ENCODE peak calls at places on chromosomes 11 and 22, in four cellular contexts. U is AG10803, Y is transverse colon, W is heart right ventricle. C is an unnamed sample.
A peak's percentile ranks its signal among the peaks of the same experiment; 100 is the strongest.

GRCh38 chr11:304915-305833 is 2.4 kb upstream of the IFITM2 start:
- DNase-seq in U (peak; percentile 83), Y (peak; percentile 75), W (peak; percentile 79), C (peak; percentile 86)

GRCh38 chr11:8777907-8778767 is 95.5 kb downstream of the RPL27A start:
- DNase-seq in U (peak; percentile 80), Y (peak; percentile 33), W (peak; percentile 71), C (peak; percentile 29)

GRCh38 chr11:121580154-121580553 is 127.4 kb upstream of the SORL1-AS1 start:
- DNase-seq in U (no peak), Y (no peak), W (no peak), C (no peak)

GRCh38 chr22:20354238-20354975 is 34.5 kb upstream of the DGCR6L start:
- DNase-seq in U (no peak), Y (no peak), W (no peak), C (no peak)

GRCh38 chr11:83449338-83449913 is 163.3 kb upstream of the CCDC90B start:
- DNase-seq in U (no peak), Y (no peak), W (no peak), C (no peak)

GRCh38 chr11:85779956-85780640 is 30.8 kb downstream of the SYTL2 start:
- DNase-seq in U (peak; percentile 38), Y (no peak), W (no peak), C (no peak)

GRCh38 chr11:96303067-96303466 is 39.9 kb downstream of the MAML2 start:
- DNase-seq in U (peak; percentile 64), Y (no peak), W (no peak), C (peak; percentile 88)

GRCh38 chr22:36807627-36808026 is 9.2 kb downstream of the PVALB start:
- DNase-seq in U (no peak), Y (no peak), W (no peak), C (no peak)

GRCh38 chr11:132942611-132943324 is 589.5 kb downstream of the OPCML start:
- DNase-seq in U (no peak), Y (no peak), W (no peak), C (no peak)

GRCh38 chr11:31199403-31199802 is 170.1 kb downstream of the DCDC1 start:
- DNase-seq in U (no peak), Y (no peak), W (no peak), C (no peak)

GRCh38 chr11:96102664-96103068 is 178.8 kb upstream of the MTMR2 start:
- DNase-seq in U (peak; percentile 89), Y (no peak), W (no peak), C (peak; percentile 70)

GRCh38 chr11:102639656-102640055 is 14.5 kb upstream of the MMP20 start:
- DNase-seq in U (no peak), Y (no peak), W (no peak), C (no peak)

GRCh38 chr11:115208808-115209259 is 295.4 kb downstream of the CADM1 start:
- DNase-seq in U (no peak), Y (no peak), W (no peak), C (no peak)

GRCh38 chr11:120333801-120334200 is 2.4 kb upstream of the ARHGEF12 start:
- DNase-seq in U (no peak), Y (no peak), W (no peak), C (no peak)

GRCh38 chr11:85893378-85893777 is 38.2 kb downstream of the CCDC83 start:
- DNase-seq in U (no peak), Y (no peak), W (no peak), C (no peak)

GRCh38 chr11:86869966-86870570 is 69.7 kb downstream of the PRSS23 start:
- DNase-seq in U (peak; percentile 59), Y (peak; percentile 44), W (peak; percentile 77), C (peak; percentile 78)

GRCh38 chr22:17117890-17118289 is 3.3 kb downstream of the TMEM121B start:
- DNase-seq in U (no peak), Y (no peak), W (no peak), C (no peak)

GRCh38 chr22:27748355-27749168 is 53.0 kb downstream of the MN1 start:
- DNase-seq in U (peak; percentile 87), Y (no peak), W (no peak), C (peak; percentile 66)

GRCh38 chr11:122814401-122814800 is 23.9 kb upstream of the CRTAM start:
- DNase-seq in U (no peak), Y (peak; percentile 12), W (no peak), C (no peak)

GRCh38 chr11:129790131-129790530 is 25.5 kb upstream of the TMEM45B start:
- DNase-seq in U (peak; percentile 3), Y (no peak), W (no peak), C (no peak)

GRCh38 chr11:2741377-2742131 is 41.8 kb upstream of the KCNQ1OT1 start:
- DNase-seq in U (peak; percentile 61), Y (no peak), W (no peak), C (peak; percentile 79)

GRCh38 chr11:83363280-83363679 is 77.1 kb upstream of the CCDC90B start:
- DNase-seq in U (no peak), Y (no peak), W (no peak), C (no peak)

GRCh38 chr22:40258463-40259046 is 80.8 kb downstream of the TNRC6B start:
- DNase-seq in U (no peak), Y (no peak), W (no peak), C (peak; percentile 35)

GRCh38 chr11:47948137-47948536 is 32.2 kb upstream of the PTPRJ start:
- DNase-seq in U (no peak), Y (no peak), W (no peak), C (peak; percentile 50)

DNA sequence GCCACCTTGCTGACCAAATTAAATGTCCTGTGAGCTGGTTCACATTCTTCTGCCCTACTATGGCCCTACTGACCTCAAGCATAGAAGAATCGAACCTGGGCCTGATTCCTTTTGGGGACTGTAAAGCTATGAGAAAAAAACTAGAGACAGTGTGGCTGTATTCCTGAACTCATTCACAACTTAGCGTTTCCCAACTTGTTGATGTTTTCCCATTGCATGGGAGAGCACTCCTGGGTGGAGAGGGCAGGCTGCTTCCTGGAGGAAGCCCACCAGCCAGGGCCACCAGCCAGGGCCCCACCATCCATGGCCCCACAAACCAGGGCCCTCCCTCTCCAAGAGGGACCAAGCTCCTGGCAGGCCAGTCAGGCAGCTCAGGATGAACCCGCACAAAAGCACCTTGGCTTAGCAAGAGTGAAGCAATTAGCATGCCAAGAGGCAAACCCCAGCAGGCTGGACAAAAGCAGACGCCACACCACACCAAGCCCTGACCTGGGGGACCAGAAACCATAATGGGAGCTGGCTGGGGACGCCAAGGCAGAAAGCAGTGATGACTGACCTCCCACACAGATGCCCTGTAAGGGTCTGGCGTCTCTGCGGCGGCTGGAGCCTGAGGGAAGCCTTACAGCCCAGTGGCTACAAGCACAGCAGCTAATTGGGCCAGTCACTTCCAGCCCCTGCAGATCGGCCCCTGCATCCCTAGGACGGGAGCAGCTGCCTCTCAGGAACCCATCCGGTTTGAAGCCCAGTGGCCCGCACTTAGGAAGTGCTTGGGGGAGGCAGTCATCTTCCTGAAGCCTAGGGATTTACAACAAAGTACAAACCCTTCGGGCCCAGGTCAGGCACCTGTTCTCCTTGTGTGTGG is 2.1 kb downstream of the CERK start:
- DNase-seq in U (no peak), Y (no peak), W (no peak), C (peak; percentile 36)
- H3K4me3 ChIP-seq in U (peak overlapping the region; percentile 8), Y (no peak overlapping the region), W (peak overlapping the region; percentile 93), C (peak overlapping the region; percentile 74)

DNA sequence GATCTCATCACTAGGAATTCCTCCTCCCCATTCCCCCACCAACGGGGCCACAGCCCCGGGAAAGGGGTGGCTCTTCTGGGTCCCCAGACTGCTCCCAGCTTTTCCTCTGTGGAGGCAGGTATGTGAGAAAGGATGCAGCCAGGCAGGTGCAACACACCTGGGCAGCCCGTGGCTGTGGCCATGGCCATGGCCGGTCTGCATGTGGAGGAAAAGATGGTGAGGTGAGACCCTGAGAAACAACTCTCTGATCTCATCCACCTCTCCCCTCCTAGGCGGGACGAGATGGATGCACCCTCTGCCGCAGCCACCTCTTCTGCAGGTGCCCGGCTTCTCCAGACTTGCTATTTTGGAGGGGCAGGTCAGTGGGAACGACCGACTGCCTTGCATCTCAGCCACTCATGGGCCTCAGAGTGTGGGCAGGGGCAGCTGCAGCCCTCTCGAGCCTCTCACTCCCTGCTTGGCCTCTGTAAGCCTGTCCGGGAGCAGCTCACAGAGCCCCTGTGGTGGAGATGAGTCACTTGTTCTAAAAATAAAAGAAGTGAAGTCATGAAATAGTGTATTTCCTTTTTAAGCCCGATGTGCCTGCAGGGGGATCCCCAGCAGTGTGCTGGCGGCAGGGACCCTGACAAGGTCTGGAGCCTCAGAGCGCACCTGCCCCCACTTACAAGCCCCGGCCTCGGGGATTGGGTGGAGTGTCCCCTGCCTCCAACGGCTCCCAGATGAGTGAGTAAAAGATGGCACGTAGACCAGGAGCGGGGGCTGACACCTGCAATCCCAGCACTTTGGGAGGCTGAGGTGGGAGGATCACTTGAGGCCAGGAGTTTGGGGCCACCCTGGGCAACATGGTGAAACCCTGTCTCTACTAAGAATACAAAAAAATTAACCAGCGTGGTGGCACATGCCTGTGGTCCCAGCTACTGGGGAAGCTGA is 10.7 kb downstream of the SMIM38 start:
- DNase-seq in U (peak; percentile 69), Y (no peak), W (peak; percentile 65), C (peak; percentile 75)
- TF ChIP-seq CTCF in U (peak; percentile 49), Y (no peak), W (peak; percentile 23), C (peak; percentile 15)

GRCh38 chr11:67433536-67434394 is 3.7 kb downstream of the PTPRCAP start:
- DNase-seq in U (no peak), Y (no peak), W (no peak), C (no peak)

GRCh38 chr11:67434395-67434881 is 3.0 kb downstream of the PTPRCAP start:
- DNase-seq in U (no peak), Y (no peak), W (no peak), C (no peak)

GRCh38 chr11:67435727-67436458 is 1.6 kb downstream of the PTPRCAP start:
- DNase-seq in U (no peak), Y (no peak), W (no peak), C (no peak)

GRCh38 chr11:67436459-67437081 is 912 bp downstream of the PTPRCAP start:
- DNase-seq in U (no peak), Y (peak; percentile 78), W (no peak), C (no peak)

GRCh38 chr11:67435031-67435726 is 2.3 kb downstream of the PTPRCAP start:
- DNase-seq in U (no peak), Y (no peak), W (no peak), C (no peak)
- H3K4me3 ChIP-seq in U (no peak overlapping the region), Y (no peak overlapping the region), W (peak overlapping the region; percentile 59), C (no peak overlapping the region)

GRCh38 chr22:29306175-29306829 is at the start of gene GAS2L1:
- DNase-seq in U (peak; percentile 78), Y (peak; percentile 89), W (peak; percentile 89), C (peak; percentile 85)
- TF ChIP-seq CTCF in U (peak; percentile 58), Y (peak; percentile 61), W (peak; percentile 76), C (peak; percentile 60)

DNA sequence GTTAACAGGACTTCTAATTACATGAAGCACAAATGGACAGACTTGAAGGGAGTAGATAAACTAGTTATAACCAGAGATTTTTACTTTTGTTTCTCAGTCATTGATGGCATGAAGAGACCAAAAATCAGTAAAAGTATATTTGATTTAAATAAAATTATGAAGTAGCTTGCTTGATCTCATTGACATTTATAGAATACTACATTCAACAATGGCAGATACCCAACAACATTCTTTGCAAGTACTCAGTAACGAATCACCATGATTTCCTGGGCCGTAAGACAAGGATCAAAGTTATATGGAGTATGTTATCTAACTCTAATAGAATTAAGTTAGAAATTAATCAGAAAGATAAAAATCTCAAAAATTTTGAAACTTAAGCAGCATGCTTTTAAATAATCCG is 317.6 kb downstream of the TBC1D22A start:
- DNase-seq in U (no peak), Y (no peak), W (no peak), C (no peak)
- H3K4me3 ChIP-seq in U (no peak overlapping the region), Y (no peak overlapping the region), W (no peak overlapping the region), C (no peak overlapping the region)

DNA sequence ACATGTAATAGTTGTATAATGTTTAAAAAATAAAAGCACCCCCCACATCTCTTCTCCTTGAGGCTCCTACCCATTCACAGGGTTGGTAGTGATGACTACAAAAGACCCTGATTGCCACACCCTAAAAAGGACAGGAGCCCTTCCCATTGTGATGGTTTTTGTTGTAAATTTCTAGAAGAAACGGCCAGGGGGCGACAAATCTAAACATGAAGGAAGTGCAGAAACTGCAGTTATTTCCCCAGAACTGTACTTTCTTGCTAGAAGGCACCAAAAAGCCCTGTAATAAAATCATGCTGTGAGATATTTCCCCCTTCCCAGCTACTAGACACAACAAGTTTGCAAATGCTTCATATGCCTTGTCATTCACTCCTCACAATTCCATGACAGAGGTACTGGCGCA is 10.8 kb downstream of the PRR5L start:
- DNase-seq in U (peak; percentile 41), Y (no peak), W (no peak), C (peak; percentile 74)
- TF ChIP-seq CTCF in U (peak; percentile 57), Y (peak; percentile 13), W (peak; percentile 54), C (peak; percentile 69)